ENCODE peak calls at places on chromosomes 13 and 19, in ten cellular contexts. J, C, L, T, I, Y, W, B, Z and G are unnamed samples.

GRCh38 chr13:24356270-24356669 is 46.9 kb downstream of the C1QTNF9 start:
- DNase-seq in J (no peak), C (no peak), L (no peak), T (no peak), I (no peak), Y (no peak), W (no peak), B (no peak), Z (no peak), G (no peak)

GRCh38 chr13:101942038-101942437 is 459.8 kb downstream of the FGF14 start:
- DNase-seq in J (no peak), C (no peak), L (no peak), T (peak; percentile 27), I (peak; percentile 54), Y (no peak), W (no peak), B (no peak), Z (no peak), G (peak; percentile 54)

GRCh38 chr19:16661480-16662034 is 618 bp downstream of the TMEM38A start:
- DNase-seq in J (peak; percentile 71), C (peak; percentile 34), L (peak; percentile 71), T (peak; percentile 71), I (no peak), Y (no peak), W (peak; percentile 63), B (peak; percentile 62), Z (peak; percentile 6), G (no peak)

GRCh38 chr19:35347171-35347929 is at the start of gene FFAR1:
- DNase-seq in J (peak; percentile 27), C (no peak), L (no peak), T (no peak), I (no peak), Y (no peak), W (peak; percentile 17), B (no peak), Z (peak; percentile 14), G (no peak)

GRCh38 chr19:2488942-2489731 is 13.2 kb downstream of the GADD45B start:
- DNase-seq in J (no peak), C (peak; percentile 74), L (peak; percentile 62), T (peak; percentile 62), I (peak; percentile 54), Y (no peak), W (peak; percentile 75), B (peak; percentile 67), Z (no peak), G (no peak)

GRCh38 chr19:35939307-35940077 is 3.3 kb downstream of the LRFN3 start:
- DNase-seq in J (no peak), C (no peak), L (no peak), T (no peak), I (no peak), Y (no peak), W (no peak), B (no peak), Z (no peak), G (no peak)

GRCh38 chr13:31903072-31903815 is 128.3 kb upstream of the FRY start:
- DNase-seq in J (no peak), C (no peak), L (no peak), T (no peak), I (no peak), Y (no peak), W (no peak), B (no peak), Z (no peak), G (no peak)

GRCh38 chr19:18434411-18435184 is 3.3 kb downstream of the ISYNA1 start:
- DNase-seq in J (no peak), C (no peak), L (no peak), T (no peak), I (no peak), Y (no peak), W (no peak), B (no peak), Z (no peak), G (no peak)

DNA sequence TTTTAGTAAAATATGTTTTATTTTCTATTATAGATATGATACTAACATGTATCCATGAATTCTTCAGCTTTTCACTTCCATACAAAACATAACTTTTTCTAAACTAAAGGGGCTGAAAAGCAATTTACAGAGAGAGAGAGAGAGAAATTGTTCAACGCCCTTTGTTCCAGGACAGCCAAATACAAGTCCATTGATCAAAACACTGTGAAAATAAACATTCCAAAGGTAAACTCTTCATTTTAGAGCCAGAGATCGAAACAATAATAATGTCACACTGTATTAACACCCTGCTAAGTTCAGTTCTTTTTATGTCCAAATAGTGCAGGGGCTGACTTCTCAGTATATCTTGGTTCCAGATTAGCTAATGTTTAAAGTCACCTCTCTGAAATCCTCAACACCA is 516.2 kb upstream of the ATXN8OS start:
- DNase-seq in J (no peak), C (no peak), L (no peak), T (no peak), I (no peak), Y (no peak), W (no peak), B (no peak), Z (no peak), G (no peak)
- H3K36me3 ChIP-seq in J (no peaks in the 10 kb centered on the region), C (no peaks in the 10 kb centered on the region), L (no peaks in the 10 kb centered on the region), T (no peaks in the 10 kb centered on the region), I (no peaks in the 10 kb centered on the region), Y (no peaks in the 10 kb centered on the region), W (no peaks in the 10 kb centered on the region), B (no peaks in the 10 kb centered on the region), Z (no peaks in the 10 kb centered on the region), G (no peaks in the 10 kb centered on the region)

GRCh38 chr13:110897024-110897423 is 17.8 kb downstream of the ANKRD10 start:
- DNase-seq in J (no peak), C (no peak), L (no peak), T (no peak), I (no peak), Y (no peak), W (no peak), B (no peak), Z (no peak), G (no peak)

GRCh38 chr13:110904748-110905147 is 10.1 kb downstream of the ANKRD10 start:
- DNase-seq in J (no peak), C (no peak), L (no peak), T (no peak), I (no peak), Y (no peak), W (no peak), B (no peak), Z (no peak), G (no peak)

GRCh38 chr13:110897521-110897920 is 17.3 kb downstream of the ANKRD10 start:
- DNase-seq in J (no peak), C (no peak), L (no peak), T (no peak), I (no peak), Y (no peak), W (no peak), B (no peak), Z (no peak), G (no peak)

GRCh38 chr13:110907301-110907700 is 7.6 kb downstream of the ANKRD10 start:
- DNase-seq in J (no peak), C (no peak), L (no peak), T (no peak), I (no peak), Y (no peak), W (no peak), B (no peak), Z (no peak), G (no peak)

GRCh38 chr13:110902370-110902769 is 12.5 kb downstream of the ANKRD10 start:
- DNase-seq in J (no peak), C (no peak), L (no peak), T (no peak), I (no peak), Y (no peak), W (no peak), B (no peak), Z (no peak), G (no peak)
- H3K36me3 ChIP-seq in J (peaks cover 15% of the 10 kb centered on the region), C (no peaks in the 10 kb centered on the region), L (peaks cover 44% of the 10 kb centered on the region), T (peaks cover 27% of the 10 kb centered on the region), I (peaks cover 46% of the 10 kb centered on the region), Y (peaks cover 9% of the 10 kb centered on the region), W (peaks cover 29% of the 10 kb centered on the region), B (peaks cover 86% of the 10 kb centered on the region), Z (peaks cover 5% of the 10 kb centered on the region), G (no peaks in the 10 kb centered on the region)

GRCh38 chr19:15457701-15458484 is 6.5 kb downstream of the RASAL3 start:
- DNase-seq in J (peak; percentile 55), C (no peak), L (no peak), T (no peak), I (no peak), Y (no peak), W (no peak), B (no peak), Z (no peak), G (no peak)

GRCh38 chr19:15454371-15454800 is 4.6 kb upstream of the WIZ start:
- DNase-seq in J (peak; percentile 66), C (peak; percentile 67), L (no peak), T (no peak), I (no peak), Y (no peak), W (no peak), B (no peak), Z (no peak), G (no peak)

GRCh38 chr19:15455996-15456395 is 6.2 kb upstream of the WIZ start:
- DNase-seq in J (no peak), C (no peak), L (no peak), T (no peak), I (no peak), Y (no peak), W (no peak), B (no peak), Z (no peak), G (no peak)

GRCh38 chr19:15456871-15457700 is 7.3 kb downstream of the RASAL3 start:
- DNase-seq in J (peak; percentile 65), C (peak; percentile 37), L (no peak), T (no peak), I (peak; percentile 61), Y (no peak), W (no peak), B (no peak), Z (no peak), G (peak; percentile 19)

DNA sequence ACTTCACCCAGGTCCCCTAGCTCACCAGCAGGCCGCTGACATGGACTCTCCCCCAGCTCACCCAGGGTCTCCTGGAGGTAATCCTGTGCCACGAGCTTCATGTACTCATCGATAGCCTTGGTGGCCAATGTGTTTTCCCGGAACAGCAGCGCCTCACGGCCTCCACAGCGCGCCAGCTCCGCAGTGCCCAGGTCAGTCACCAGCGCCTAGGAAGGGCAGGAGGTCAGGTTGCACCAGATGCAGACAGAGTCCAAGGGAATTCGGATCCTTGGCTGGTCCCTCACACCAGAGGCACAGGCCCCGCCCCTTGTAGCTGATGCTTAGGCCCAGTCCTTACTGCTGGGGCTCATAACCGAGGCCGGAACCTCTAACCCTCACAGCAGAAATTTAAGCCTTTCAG is 6.7 kb upstream of the WIZ start:
- DNase-seq in J (peak; percentile 49), C (no peak), L (no peak), T (no peak), I (no peak), Y (no peak), W (no peak), B (no peak), Z (no peak), G (no peak)
- H3K36me3 ChIP-seq in J (no peaks in the 10 kb centered on the region), C (no peaks in the 10 kb centered on the region), L (no peaks in the 10 kb centered on the region), T (no peaks in the 10 kb centered on the region), I (no peaks in the 10 kb centered on the region), Y (no peaks in the 10 kb centered on the region), W (no peaks in the 10 kb centered on the region), B (no peaks in the 10 kb centered on the region), Z (peaks cover 58% of the 10 kb centered on the region), G (no peaks in the 10 kb centered on the region)

GRCh38 chr19:5217171-5217570 is 123.4 kb downstream of the PTPRS start:
- DNase-seq in J (no peak), C (no peak), L (no peak), T (no peak), I (no peak), Y (no peak), W (no peak), B (no peak), Z (no peak), G (no peak)

GRCh38 chr19:5219551-5220304 is 120.9 kb downstream of the PTPRS start:
- DNase-seq in J (no peak), C (no peak), L (no peak), T (no peak), I (no peak), Y (no peak), W (no peak), B (no peak), Z (no peak), G (no peak)

GRCh38 chr19:5218963-5219530 is 121.6 kb downstream of the PTPRS start:
- DNase-seq in J (no peak), C (no peak), L (no peak), T (no peak), I (no peak), Y (no peak), W (no peak), B (no peak), Z (no peak), G (no peak)

GRCh38 chr19:5220361-5220760 is 120.3 kb downstream of the PTPRS start:
- DNase-seq in J (no peak), C (no peak), L (no peak), T (no peak), I (no peak), Y (no peak), W (no peak), B (no peak), Z (no peak), G (no peak)

GRCh38 chr19:5218255-5218855 is 122.3 kb downstream of the PTPRS start:
- DNase-seq in J (no peak), C (no peak), L (no peak), T (no peak), I (no peak), Y (no peak), W (no peak), B (no peak), Z (no peak), G (no peak)
- H3K36me3 ChIP-seq in J (peaks cover 100% of the 10 kb centered on the region), C (no peaks in the 10 kb centered on the region), L (peaks cover 94% of the 10 kb centered on the region), T (no peaks in the 10 kb centered on the region), I (peaks cover 36% of the 10 kb centered on the region), Y (peaks cover 10% of the 10 kb centered on the region), W (peaks cover 92% of the 10 kb centered on the region), B (peaks cover 89% of the 10 kb centered on the region), Z (no peaks in the 10 kb centered on the region), G (no peaks in the 10 kb centered on the region)